ENCODE peak calls at places on chromosome 11, in five cellular contexts. X is epithelial cell of esophagus, I is A549, M is MM.1S, V is GM23338. R is an unnamed sample.

GRCh38 chr11:28835790-28836189 is 727.6 kb downstream of the METTL15 start:
- DNase-seq in I (no peak), V (no peak), M (no peak), X (peak; percentile 62), R (peak; percentile 46)

GRCh38 chr11:76768091-76769047 is 14.8 kb upstream of the TSKU start:
- DNase-seq in M (peak; percentile 72), V (no peak), I (no peak), X (peak; percentile 57), R (no peak)

GRCh38 chr11:45332486-45332934 is 46.4 kb upstream of the SYT13 start:
- DNase-seq in X (no peak), M (peak; percentile 21), I (peak; percentile 64), V (peak; percentile 72), R (no peak)

GRCh38 chr11:60948251-60948650 is 3.7 kb downstream of the SLC15A3 start:
- DNase-seq in M (no peak), X (no peak), V (no peak), I (no peak), R (no peak)

GRCh38 chr11:58301576-58301975 is 33.5 kb upstream of the OR10W1 start:
- DNase-seq in X (peak; percentile 75), I (no peak), M (no peak), V (no peak), R (peak; percentile 65)

GRCh38 chr11:59053387-59053786 is 32.7 kb upstream of the GLYATL1B start:
- DNase-seq in M (peak; percentile 65), I (no peak), X (peak; percentile 64), V (peak; percentile 80), R (peak; percentile 71)

GRCh38 chr11:42841563-42841962 is 470.2 kb upstream of the API5 start:
- DNase-seq in V (no peak), I (no peak), M (no peak), X (no peak), R (no peak)

GRCh38 chr11:7677801-7678201 is 4.5 kb upstream of the CYB5R2 start:
- DNase-seq in I (no peak), X (peak; percentile 33), V (no peak), M (no peak), R (peak; percentile 92)

GRCh38 chr11:92642146-92642919 is 327.1 kb upstream of the MTNR1B start:
- DNase-seq in V (no peak), X (peak; percentile 38), I (no peak), M (no peak), R (no peak)

GRCh38 chr11:15865212-15865987 is 490.9 kb downstream of the SOX6 start:
- DNase-seq in V (no peak), X (peak; percentile 97), M (no peak), I (no peak), R (no peak)

GRCh38 chr11:15615412-15616096 is 500.8 kb downstream of the INSC start:
- DNase-seq in V (peak; percentile 40), I (no peak), X (no peak), M (no peak), R (no peak)

GRCh38 chr11:129324533-129325175 is 51.0 kb upstream of the BARX2 start:
- DNase-seq in X (peak; percentile 24), I (peak; percentile 55), M (no peak), V (no peak), R (peak; percentile 18)

GRCh38 chr11:105132716-105133511 is 6.7 kb downstream of the CARD18 start:
- DNase-seq in I (no peak), V (no peak), M (no peak), X (peak; percentile 87), R (peak; percentile 49)

GRCh38 chr11:105181521-105181920 is 42.0 kb upstream of the CARD18 start:
- DNase-seq in X (peak; percentile 81), M (no peak), I (no peak), V (no peak), R (peak; percentile 20)

GRCh38 chr11:73157141-73158010 is 15.3 kb upstream of the FCHSD2 start:
- DNase-seq in I (no peak), V (no peak), M (peak; percentile 42), X (no peak), R (peak; percentile 74)

GRCh38 chr11:8023831-8024555 is 36.9 kb downstream of the EIF3F start:
- DNase-seq in X (peak; percentile 73), M (no peak), V (no peak), I (no peak), R (peak; percentile 62)

GRCh38 chr11:75642402-75643113 is 26.3 kb downstream of the MAP6 start:
- DNase-seq in M (no peak), V (no peak), X (no peak), I (no peak), R (no peak)

GRCh38 chr11:76902121-76903014 is 41.6 kb downstream of the ACER3 start:
- DNase-seq in V (no peak), M (no peak), X (no peak), I (no peak), R (no peak)

GRCh38 chr11:111361874-111362273 is 17.2 kb downstream of the POU2AF1 start:
- DNase-seq in M (peak; percentile 55), I (no peak), V (no peak), X (peak; percentile 45), R (no peak)

GRCh38 chr11:128424271-128424709 is 163.1 kb downstream of the ETS1 start:
- DNase-seq in M (no peak), I (no peak), X (no peak), V (no peak), R (no peak)

GRCh38 chr11:95788921-95789505 is 569 bp downstream of the FAM76B start:
- DNase-seq in I (peak; percentile 28), V (peak; percentile 78), M (peak; percentile 51), X (peak; percentile 28), R (peak; percentile 67)

GRCh38 chr11:69535928-69536327 is 54.5 kb downstream of the LINC01488 start:
- DNase-seq in V (no peak), X (no peak), I (no peak), M (no peak), R (no peak)

GRCh38 chr11:122155765-122156527 is 39.9 kb upstream of the BLID start:
- DNase-seq in M (no peak), I (no peak), V (no peak), X (no peak), R (no peak)

GRCh38 chr11:102004220-102004619 is 43.0 kb upstream of the CFAP300 start:
- DNase-seq in I (no peak), V (no peak), X (no peak), M (peak; percentile 82), R (no peak)

GRCh38 chr11:117946196-117946841 is 17.1 kb upstream of the TMPRSS13 start:
- DNase-seq in M (no peak), X (no peak), V (no peak), I (no peak), R (no peak)

GRCh38 chr11:61011950-61012830 is 40.7 kb downstream of the CD6 start:
- DNase-seq in I (no peak), M (no peak), V (no peak), X (no peak), R (no peak)

GRCh38 chr11:114128399-114128798 is 68.9 kb downstream of the ZBTB16 start:
- DNase-seq in I (no peak), M (no peak), X (no peak), V (no peak), R (no peak)

GRCh38 chr11:2303627-2304155 is 1.9 kb downstream of the TSPAN32 start:
- DNase-seq in M (no peak), V (no peak), I (no peak), X (no peak), R (no peak)

GRCh38 chr11:122153746-122154145 is 37.7 kb upstream of the BLID start:
- DNase-seq in X (no peak), M (peak; percentile 66), I (no peak), V (no peak), R (no peak)

GRCh38 chr11:126310229-126310991 is 6.5 kb downstream of the DCPS start:
- DNase-seq in X (peak; percentile 69), V (peak; percentile 83), I (peak; percentile 63), M (peak; percentile 67), R (peak; percentile 74)

GRCh38 chr11:32729976-32730375 is 64.5 kb downstream of the CCDC73 start:
- DNase-seq in X (no peak), M (no peak), I (no peak), V (no peak), R (no peak)

GRCh38 chr11:99020324-99021225 is at the start of gene CNTN5:
- DNase-seq in X (peak; percentile 49), I (peak; percentile 0), V (peak; percentile 73), M (peak; percentile 91), R (peak; percentile 1)

GRCh38 chr11:69203901-69204245 is 48.1 kb downstream of the SMIM38 start:
- DNase-seq in X (no peak), V (no peak), M (no peak), I (no peak), R (no peak)

GRCh38 chr11:130592056-130592455 is 143.6 kb downstream of the ADAMTS15 start:
- DNase-seq in M (no peak), I (no peak), X (peak; percentile 64), V (no peak), R (peak; percentile 53)

GRCh38 chr11:10498022-10498400 is 42.9 kb downstream of the AMPD3 start:
- DNase-seq in M (no peak), I (no peak), X (no peak), V (no peak), R (no peak)

GRCh38 chr11:22441831-22442230 is 103.7 kb downstream of the SLC17A6 start:
- DNase-seq in X (no peak), I (no peak), M (no peak), V (peak; percentile 53), R (no peak)

GRCh38 chr11:13384837-13385417 is 78.1 kb downstream of the BTBD10 start:
- DNase-seq in M (peak; percentile 25), V (peak; percentile 80), X (peak; percentile 43), I (peak; percentile 52), R (peak; percentile 73)
- TF ChIP-seq CTCF in M (peak; percentile 64), V (peak; percentile 77), X (peak; percentile 69), I (peak; percentile 82), R (peak; percentile 63)

GRCh38 chr11:19200410-19201201 is 1.2 kb downstream of the CSRP3 start:
- DNase-seq in V (no peak), M (no peak), X (peak; percentile 33), I (no peak), R (peak; percentile 46)
- H3K4me3 ChIP-seq in V (no peak overlapping the region), M (no peak overlapping the region), X (no peak overlapping the region), I (no peak overlapping the region), R (no peak overlapping the region)

GRCh38 chr11:47348859-47349258 is 3.6 kb downstream of the MYBPC3 start:
- DNase-seq in V (peak; percentile 42), I (peak; percentile 50), X (peak; percentile 13), M (peak; percentile 11), R (peak; percentile 19)
- TF ChIP-seq CTCF in V (peak; percentile 27), I (peak; percentile 33), X (peak; percentile 26), M (no peak), R (peak; percentile 13)

GRCh38 chr11:34356130-34356529 is 1.7 kb downstream of the ABTB2 start:
- DNase-seq in V (peak; percentile 66), M (no peak), X (no peak), I (no peak), R (no peak)
- H3K4me3 ChIP-seq in V (peak overlapping the region; percentile 85), M (no peak overlapping the region), X (peak overlapping the region; percentile 51), I (peak overlapping the region; percentile 79), R (peak overlapping the region; percentile 70)

DNA sequence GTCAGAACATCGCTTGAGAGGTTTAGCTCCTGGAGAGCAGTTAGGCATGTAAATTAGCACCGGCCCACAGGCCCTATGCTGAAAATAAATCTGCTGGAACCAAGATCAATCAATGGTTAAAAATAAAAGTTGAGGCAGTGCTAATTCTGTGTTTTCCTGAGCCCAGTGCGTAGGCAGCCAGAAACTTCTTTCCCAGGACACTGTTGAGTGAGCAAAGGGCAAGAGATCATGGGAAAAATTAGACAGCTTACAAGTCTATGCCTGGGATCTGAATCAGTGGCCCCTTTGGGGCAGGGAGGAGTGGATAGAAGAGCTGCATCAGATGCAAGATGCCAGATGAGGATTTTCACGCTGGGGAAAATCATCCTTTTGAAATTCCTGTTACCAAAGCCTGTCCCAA is 539.2 kb downstream of the BUD13 start:
- DNase-seq in X (no peak), V (no peak), I (no peak), M (no peak), R (no peak)
- TF ChIP-seq CTCF in X (no peak), V (no peak), I (no peak), M (no peak), R (no peak)

R was measured in foreskin fibroblast.